ENCODE peak calls at places on chromosome 12, in five cellular contexts. J is heart left ventricle, F is pancreas, K is hepatocyte, G is psoas muscle. D is an unnamed sample. For H3K4me1, the result is how much of the 10 kb centered on the place peaks cover.

GRCh38 chr12:124410354-124411175 is 115.7 kb downstream of the RFLNA start:
- DNase-seq in K (no peak), J (no peak), F (no peak), G (peak), D (no peak)

GRCh38 chr12:84632556-84632955 is 280.0 kb downstream of the SLC6A15 start:
- DNase-seq in F (no peak), J (no peak), G (no peak), K (no peak), D (no peak)

GRCh38 chr12:76790564-76791552 is 26.9 kb downstream of the ZDHHC17 start:
- DNase-seq in G (no peak), K (peak), J (no peak), F (no peak), D (no peak)

GRCh38 chr12:86137936-86138335 is 118.3 kb downstream of the MGAT4C start:
- DNase-seq in J (no peak), K (no peak), F (no peak), G (no peak), D (no peak)

GRCh38 chr12:3135522-3136461 is 58.6 kb downstream of the TSPAN9 start:
- DNase-seq in K (peak), F (peak), J (no peak), G (no peak), D (no peak)

GRCh38 chr12:34335819-34336262 is 313.5 kb downstream of the ALG10 start:
- DNase-seq in F (no peak), K (no peak), J (no peak), G (no peak), D (no peak)

GRCh38 chr12:6465467-6466183 is 4.9 kb downstream of the VAMP1 start:
- DNase-seq in K (peak), F (no peak), J (peak), G (no peak), D (no peak)

GRCh38 chr12:102567031-102567985 is 86.9 kb upstream of the IGF1 start:
- DNase-seq in F (no peak), G (no peak), K (no peak), J (no peak), D (no peak)

GRCh38 chr12:86484473-86484872 is 228.3 kb upstream of the MGAT4C start:
- DNase-seq in K (no peak), J (no peak), F (no peak), G (no peak), D (no peak)

GRCh38 chr12:132229423-132229760 is 85.1 kb downstream of the NOC4L start:
- DNase-seq in J (no peak), F (no peak), G (no peak), K (no peak), D (no peak)

GRCh38 chr12:132133952-132134652 is 10.0 kb downstream of the DDX51 start:
- DNase-seq in J (no peak), G (peak), K (no peak), F (no peak), D (peak)

GRCh38 chr12:130849561-130850417 is 10.7 kb upstream of the STX2 start:
- DNase-seq in J (no peak), K (peak), G (no peak), F (peak), D (no peak)

GRCh38 chr12:79546461-79547043 is 144.2 kb downstream of the PAWR start:
- DNase-seq in K (no peak), G (no peak), F (no peak), J (no peak), D (no peak)

GRCh38 chr12:14260011-14260993 is 105.2 kb upstream of the ATF7IP start:
- DNase-seq in G (peak), K (peak), F (peak), J (peak), D (peak)

GRCh38 chr12:126899926-126900792 is 1366.8 kb upstream of the TMEM132C start:
- DNase-seq in J (no peak), K (no peak), F (no peak), G (no peak), D (no peak)

GRCh38 chr12:11786638-11787365 is 137.3 kb downstream of the ETV6 start:
- DNase-seq in J (no peak), G (no peak), F (no peak), K (no peak), D (no peak)

GRCh38 chr12:4587108-4587507 is 25.1 kb downstream of the DYRK4 start:
- DNase-seq in J (no peak), F (no peak), G (no peak), K (no peak), D (no peak)

GRCh38 chr12:4555804-4556203 is 6.2 kb upstream of the DYRK4 start:
- DNase-seq in J (no peak), K (no peak), G (no peak), F (no peak), D (no peak)

GRCh38 chr12:131013118-131013517 is 59.4 kb downstream of the ADGRD1 start:
- DNase-seq in F (no peak), G (no peak), K (no peak), J (no peak), D (no peak)

GRCh38 chr12:3276226-3276625 is 199.0 kb downstream of the TSPAN9 start:
- DNase-seq in J (no peak), K (no peak), G (no peak), F (no peak), D (no peak)

GRCh38 chr12:6939187-6939540 is 4.5 kb upstream of the RNU7-1 start:
- DNase-seq in K (no peak), J (no peak), F (no peak), G (no peak), D (no peak)

GRCh38 chr12:46214668-46215429 is 54.0 kb downstream of the SLC38A1 start:
- DNase-seq in J (no peak), K (no peak), F (no peak), G (no peak), D (no peak)

GRCh38 chr12:111056618-111057521 is 136.5 kb upstream of the MYL2 start:
- DNase-seq in F (no peak), K (no peak), G (no peak), J (no peak), D (no peak)

GRCh38 chr12:4037747-4038312 is 164.6 kb upstream of the PARP11 start:
- DNase-seq in G (no peak), F (peak), J (peak), K (peak), D (no peak)

GRCh38 chr12:57049890-57050289 is at the start of gene MYO1A:
- DNase-seq in K (peak), G (no peak), F (no peak), J (no peak), D (no peak)

GRCh38 chr12:106358410-106359241 is 1.1 kb downstream of the POLR3B start:
- DNase-seq in F (no peak), G (peak), K (peak), J (peak), D (peak)

GRCh38 chr12:128078311-128078851 is 188.6 kb upstream of the TMEM132C start:
- DNase-seq in K (no peak), G (no peak), J (no peak), F (no peak), D (no peak)

GRCh38 chr12:105024926-105025325 is 38.8 kb downstream of the NOPCHAP1 start:
- DNase-seq in G (no peak), J (no peak), K (no peak), F (no peak), D (no peak)

GRCh38 chr12:120388711-120389431 is 19.9 kb upstream of the MSI1 start:
- DNase-seq in F (no peak), J (no peak), K (no peak), G (no peak), D (no peak)

GRCh38 chr12:114167431-114167830 is 201.3 kb upstream of the RBM19 start:
- DNase-seq in K (peak), F (no peak), J (no peak), G (no peak), D (no peak)

GRCh38 chr12:59357811-59358210 is 238.0 kb upstream of the SLC16A7 start:
- DNase-seq in J (no peak), F (no peak), G (no peak), K (no peak), D (no peak)

GRCh38 chr12:84599539-84599938 is 313.1 kb downstream of the SLC6A15 start:
- DNase-seq in F (no peak), J (no peak), K (peak), G (no peak), D (no peak)

GRCh38 chr12:19031032-19031431 is 98.5 kb upstream of the PLEKHA5 start:
- DNase-seq in J (no peak), G (no peak), K (peak), F (no peak), D (no peak)

GRCh38 chr12:6285532-6286306 is 24.8 kb upstream of the PLEKHG6 start:
- DNase-seq in F (no peak), J (no peak), G (no peak), K (no peak), D (no peak)

GRCh38 chr12:128356547-128356946 is 89.6 kb downstream of the TMEM132C start:
- DNase-seq in J (no peak), G (no peak), F (no peak), K (no peak), D (no peak)

GRCh38 chr12:104971276-104971675 is 13.2 kb upstream of the SLC41A2 start:
- DNase-seq in K (no peak), F (no peak), J (no peak), G (no peak), D (no peak)

GRCh38 chr12:10361622-10362021 is 28.2 kb downstream of the KLRK1 start:
- DNase-seq in G (no peak), J (no peak), F (no peak), K (peak), D (no peak)

GRCh38 chr12:67006612-67007011 is 262.5 kb upstream of the CAND1 start:
- DNase-seq in K (no peak), G (no peak), J (no peak), F (no peak), D (no peak)

GRCh38 chr12:24922109-24922508 is 26.8 kb downstream of the BCAT1 start:
- DNase-seq in F (no peak), J (no peak), K (no peak), G (no peak), D (no peak)

GRCh38 chr12:49891012-49891411 is 12.7 kb downstream of the FAIM2 start:
- DNase-seq in K (no peak), F (no peak), J (no peak), G (no peak), D (no peak)
- H3K27ac ChIP-seq in K (no peak), F (no peak), J (no peak), G (no peak), D (no peak)

DNA sequence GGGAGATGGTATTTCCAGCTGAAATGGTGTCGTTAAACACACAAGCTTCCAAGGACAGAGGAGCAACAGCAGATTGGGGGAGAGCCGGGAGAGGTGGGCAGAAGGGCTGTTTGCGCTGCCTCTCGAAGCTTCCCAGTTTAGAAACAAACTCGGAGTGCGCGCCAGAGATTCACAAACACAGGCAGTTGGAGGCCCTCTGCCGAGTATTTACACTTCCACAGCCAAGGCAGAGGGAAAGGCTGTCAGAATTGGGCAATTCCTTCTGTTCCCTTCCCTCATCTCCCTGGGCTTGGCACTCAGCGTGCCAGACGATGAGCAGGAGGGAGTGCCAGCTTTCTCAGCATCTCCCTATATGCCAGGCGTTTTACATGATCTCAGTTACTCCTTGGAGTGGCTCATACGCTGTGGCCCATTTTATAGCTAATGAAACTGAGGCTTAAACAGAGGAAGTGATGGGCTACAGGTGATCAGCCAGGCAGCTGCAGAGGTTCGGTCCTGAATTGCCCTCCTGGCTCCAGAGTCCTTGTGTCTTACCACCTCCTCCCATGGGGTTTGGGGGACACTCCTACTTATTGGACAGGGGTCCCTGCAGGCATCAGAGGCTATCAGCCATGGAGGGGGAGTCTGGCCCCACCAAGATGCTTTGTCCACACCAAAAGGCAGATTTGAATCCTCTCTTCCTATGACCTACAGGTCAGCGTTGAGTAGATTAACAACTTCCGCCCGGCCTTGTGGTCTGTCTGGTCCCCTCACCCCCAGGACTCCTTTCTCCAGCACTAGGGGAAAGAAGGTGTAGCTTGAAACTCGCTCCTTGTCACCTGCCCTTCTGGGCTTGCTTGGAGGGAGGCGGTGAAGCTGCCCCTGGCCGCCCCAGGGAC is 3.1 kb downstream of the FAM222A start:
- DNase-seq in J (peak), F (no peak), K (no peak), G (peak), D (peak)
- TF ChIP-seq CTCF in J (no peak), F (no peak), K (no peak), G (no peak), D (no peak)

GRCh38 chr12:122979908-122980191 is 631 bp upstream of the ARL6IP4 start:
- DNase-seq in K (no peak), J (no peak), F (no peak), G (no peak), D (peak)
- H3K4me1 ChIP-seq in K (under half), J (half or more), F (under half), G (half or more), D (under half)

DNA sequence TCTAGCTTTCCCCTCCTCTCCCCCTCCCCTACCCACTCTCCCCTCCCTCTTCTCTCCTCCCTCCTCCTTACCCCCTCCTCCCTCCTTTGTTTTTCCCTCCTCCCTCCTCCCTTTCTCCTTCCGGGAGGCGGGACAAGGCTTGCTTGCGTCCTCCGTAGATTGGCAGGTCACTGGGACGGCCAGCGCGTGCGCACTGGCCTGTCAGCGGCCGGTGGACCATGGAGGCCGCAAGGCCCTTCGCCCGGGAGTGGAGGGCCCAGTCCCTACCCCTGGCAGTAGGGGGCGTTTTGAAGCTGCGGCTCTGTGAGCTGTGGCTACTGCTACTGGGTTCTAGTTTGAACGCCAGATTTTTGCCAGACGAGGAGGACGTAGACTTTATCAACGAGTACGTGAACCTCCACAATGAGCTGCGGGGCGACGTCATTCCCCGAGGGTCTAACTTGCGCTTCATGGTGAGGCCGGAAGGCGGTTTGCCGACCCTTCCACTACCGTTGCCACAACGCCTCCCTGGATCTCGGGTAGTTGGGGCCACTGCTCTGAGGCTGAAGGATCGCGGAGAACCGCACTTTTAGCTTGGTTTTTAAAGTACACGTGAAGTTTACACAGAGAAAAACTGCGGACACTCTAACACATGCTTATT is at the start of gene GLIPR1L2:
- DNase-seq in J (peak), F (peak), K (peak), G (peak), D (peak)
- H3K27ac ChIP-seq in J (peak), F (peak), K (peak), G (peak), D (peak)

DNA sequence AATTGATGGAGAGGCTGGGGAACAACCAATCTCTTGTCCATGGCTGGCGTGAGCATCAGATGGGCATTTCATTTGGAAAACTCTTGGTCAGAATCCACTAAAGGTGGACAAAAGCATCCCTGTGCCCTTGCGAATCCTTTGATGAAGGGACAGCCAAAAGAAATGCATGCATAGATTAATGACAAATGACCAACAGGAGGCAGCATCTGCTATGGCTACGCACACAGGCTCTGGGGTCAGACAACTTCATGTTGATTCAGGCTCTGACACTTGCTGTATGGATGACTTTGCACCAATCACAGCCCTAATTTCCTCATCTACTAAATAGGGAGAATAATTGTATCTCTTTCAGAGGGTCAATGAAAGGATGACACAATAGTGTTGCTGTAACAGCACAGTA is 117.5 kb downstream of the ASCL4 start:
- DNase-seq in K (peak), J (no peak), F (no peak), G (no peak), D (no peak)
- TF ChIP-seq CTCF in K (peak), J (peak), F (no peak), G (no peak), D (peak)

GRCh38 chr12:108425238-108425795 is 86.2 kb upstream of the CMKLR1 start:
- DNase-seq in K (no peak), F (no peak), G (no peak), J (no peak), D (no peak)

GRCh38 chr12:108419949-108420348 is 80.8 kb upstream of the CMKLR1 start:
- DNase-seq in G (no peak), K (no peak), F (no peak), J (no peak), D (no peak)

GRCh38 chr12:108423486-108423885 is 84.4 kb upstream of the CMKLR1 start:
- DNase-seq in J (no peak), K (no peak), G (no peak), F (no peak), D (no peak)

GRCh38 chr12:108424816-108425215 is 85.7 kb upstream of the CMKLR1 start:
- DNase-seq in J (no peak), F (no peak), G (no peak), K (no peak), D (no peak)

DNA sequence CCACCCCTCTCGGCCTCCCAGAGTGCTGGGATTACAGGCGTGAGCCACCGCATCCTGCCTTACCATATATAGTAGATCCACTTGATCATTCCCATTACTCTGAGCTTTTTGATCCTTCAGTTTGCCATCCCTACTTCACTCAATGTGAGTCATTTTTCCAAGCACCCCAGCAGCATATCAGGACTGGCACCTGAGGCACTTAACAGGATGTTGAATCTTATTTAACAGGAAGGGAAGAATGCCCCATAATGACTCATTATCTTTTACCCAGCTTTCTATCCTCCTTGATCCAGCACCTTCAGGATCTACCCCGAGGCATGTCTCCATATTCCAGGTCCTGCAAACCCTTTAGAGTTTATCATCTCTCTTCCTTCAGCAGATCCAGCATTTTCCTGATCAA is 84.9 kb upstream of the CMKLR1 start:
- DNase-seq in J (no peak), G (no peak), F (no peak), K (no peak), D (no peak)
- H3K4me1 ChIP-seq in J (under half), G (under half), F (under half), K (under half), D (under half)

DNA sequence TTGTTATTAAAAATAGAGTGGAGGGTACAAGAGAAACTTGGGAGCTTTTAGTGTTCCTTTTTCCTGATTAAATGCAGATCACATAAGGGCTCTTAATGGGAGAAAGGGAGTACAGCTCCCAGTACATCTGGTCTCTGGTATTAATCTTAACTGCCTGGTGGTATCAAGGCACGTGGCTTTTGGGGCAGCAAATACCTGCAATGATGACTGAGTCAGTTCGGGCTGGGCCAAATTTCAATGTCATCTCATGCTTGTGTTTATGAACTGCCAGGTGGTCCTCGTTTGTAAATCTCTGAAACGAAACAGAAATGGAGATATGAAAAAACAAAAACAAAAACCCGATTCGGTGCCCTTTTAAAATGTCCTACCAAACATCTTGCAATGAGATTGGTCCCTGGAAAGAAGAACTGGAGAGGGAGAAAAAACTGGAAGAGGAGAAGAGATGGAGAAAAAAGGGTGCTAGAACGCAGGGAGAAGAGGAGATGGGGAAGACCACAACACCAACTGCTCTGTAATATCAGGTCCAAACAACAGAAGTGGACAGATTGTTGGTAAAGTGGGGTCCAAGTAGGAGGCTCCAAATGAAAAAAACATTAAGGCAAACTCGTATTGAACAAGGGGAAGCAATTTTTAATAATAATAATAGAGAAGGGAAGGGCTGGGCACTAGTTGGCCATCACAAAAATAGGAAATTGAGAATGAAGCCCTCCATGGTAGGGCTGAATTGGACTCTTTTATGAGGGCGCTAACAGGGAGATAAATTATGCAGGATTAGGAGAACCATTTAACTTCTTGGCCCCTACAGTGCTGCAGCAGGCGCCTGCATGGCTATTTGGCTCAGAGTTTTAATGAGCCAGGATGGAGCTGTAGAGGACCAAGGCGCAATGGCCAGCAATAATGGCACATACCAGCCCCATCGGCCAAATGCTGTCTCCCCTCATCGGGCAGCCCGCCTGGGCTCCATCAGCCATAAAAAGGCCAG is 45.4 kb upstream of the NPFF start:
- DNase-seq in K (no peak), F (no peak), J (no peak), G (no peak), D (no peak)
- H3K27ac ChIP-seq in K (no peak), F (no peak), J (no peak), G (no peak), D (no peak)

GRCh38 chr12:15910864-15911696 is at the start of gene DERA:
- DNase-seq in J (peak), K (peak), F (peak), G (peak), D (peak)
- TF ChIP-seq CTCF in J (no peak), K (no peak), F (no peak), G (peak), D (peak)

D was measured in right lobe of liver.